ENCODE peak calls at places on chromosomes 1 and 21, in eight cellular contexts. G is coronary artery; Q is mucosa of descending colon; M is CD8-positive, alpha-beta T cell; X is brain microvascular endothelial cell; Z is colonic mucosa; T is neural progenitor cell; H is AG10803. W is an unnamed sample.

GRCh38 chr1:40789342-40789598 is 5.7 kb downstream of the KCNQ4 start:
- DNase-seq in G (no peak), Q (no peak), M (no peak), X (no peak), Z (no peak), T (no peak), H (no peak), W (no peak)

GRCh38 chr21:44960141-44961092 is 20.6 kb downstream of the SLX9 start:
- DNase-seq in G (no peak), Q (peak; percentile 36), M (no peak), X (no peak), Z (no peak), T (no peak), H (no peak), W (no peak)

GRCh38 chr21:37800496-37801061 is 115.7 kb downstream of the KCNJ6 start:
- DNase-seq in G (no peak), Q (no peak), M (no peak), X (no peak), Z (no peak), T (no peak), H (peak; percentile 31), W (no peak)

GRCh38 chr1:193283026-193283425 is 96.6 kb upstream of the B3GALT2 start:
- DNase-seq in G (no peak), Q (no peak), M (no peak), X (peak; percentile 23), Z (no peak), T (no peak), H (peak; percentile 76), W (no peak)

GRCh38 chr1:85580046-85580411 is 532 bp upstream of the CCN1 start:
- DNase-seq in G (no peak), Q (no peak), M (no peak), X (no peak), Z (no peak), T (no peak), H (peak; percentile 93), W (no peak)

GRCh38 chr1:1112237-1112985 is 3.5 kb downstream of the C1orf159 start:
- DNase-seq in G (no peak), Q (no peak), M (no peak), X (no peak), Z (no peak), T (no peak), H (no peak), W (no peak)

GRCh38 chr1:21397813-21398188 is 42.1 kb upstream of the NBPF3 start:
- DNase-seq in G (no peak), Q (no peak), M (no peak), X (no peak), Z (no peak), T (peak; percentile 75), H (no peak), W (peak; percentile 7)

GRCh38 chr1:113178522-113178921 is 105.5 kb downstream of the LRIG2 start:
- DNase-seq in G (no peak), Q (no peak), M (no peak), X (no peak), Z (no peak), T (no peak), H (no peak), W (no peak)

GRCh38 chr1:156781585-156782186 is 14.4 kb downstream of the PRCC start:
- DNase-seq in G (no peak), Q (no peak), M (no peak), X (peak; percentile 20), Z (no peak), T (no peak), H (peak; percentile 49), W (no peak)

GRCh38 chr1:32073387-32074229 is 869 bp downstream of the TMEM39B start:
- DNase-seq in G (no peak), Q (no peak), M (no peak), X (no peak), Z (no peak), T (peak; percentile 98), H (no peak), W (no peak)

GRCh38 chr1:32303997-32304622 is 12.2 kb downstream of the HDAC1 start:
- DNase-seq in G (no peak), Q (no peak), M (no peak), X (peak; percentile 32), Z (no peak), T (no peak), H (peak; percentile 53), W (no peak)

GRCh38 chr1:210024282-210024681 is 86.3 kb downstream of the SYT14 start:
- DNase-seq in G (no peak), Q (no peak), M (no peak), X (no peak), Z (no peak), T (no peak), H (no peak), W (no peak)

GRCh38 chr1:210024996-210025395 is 87.0 kb downstream of the SYT14 start:
- DNase-seq in G (no peak), Q (no peak), M (no peak), X (no peak), Z (no peak), T (peak; percentile 39), H (no peak), W (no peak)

GRCh38 chr1:210031473-210031872 is 93.5 kb downstream of the SYT14 start:
- DNase-seq in G (no peak), Q (no peak), M (no peak), X (no peak), Z (no peak), T (no peak), H (no peak), W (no peak)

GRCh38 chr1:210025870-210026269 is 87.9 kb downstream of the SYT14 start:
- DNase-seq in G (no peak), Q (no peak), M (no peak), X (no peak), Z (no peak), T (no peak), H (no peak), W (no peak)

DNA sequence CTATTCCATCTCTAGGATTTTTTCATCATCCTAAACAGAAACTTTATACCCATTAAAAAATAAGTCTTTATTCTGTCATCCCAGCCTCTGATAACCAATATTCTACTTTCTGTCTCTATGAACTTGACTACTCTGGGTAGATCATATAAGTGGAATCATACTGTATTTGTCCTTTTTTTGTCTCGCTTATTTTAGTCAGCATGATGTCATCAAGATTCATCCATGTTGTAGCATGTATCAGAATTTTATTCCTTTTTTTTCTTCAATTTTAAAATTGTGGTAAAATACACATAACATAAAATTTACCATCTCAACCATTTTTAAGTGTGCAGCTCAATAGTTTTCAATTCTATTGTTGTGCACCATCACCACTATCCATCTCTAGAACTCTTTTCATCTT is 90.0 kb downstream of the SYT14 start:
- DNase-seq in G (no peak), Q (no peak), M (no peak), X (no peak), Z (no peak), T (no peak), H (no peak), W (no peak)
- H3K4me3 ChIP-seq in G (no peak overlapping the region), Q (no peak overlapping the region), M (no peak overlapping the region), X (no peak overlapping the region), Z (no peak overlapping the region), T (no peak overlapping the region), H (no peak overlapping the region), W (no peak overlapping the region)

DNA sequence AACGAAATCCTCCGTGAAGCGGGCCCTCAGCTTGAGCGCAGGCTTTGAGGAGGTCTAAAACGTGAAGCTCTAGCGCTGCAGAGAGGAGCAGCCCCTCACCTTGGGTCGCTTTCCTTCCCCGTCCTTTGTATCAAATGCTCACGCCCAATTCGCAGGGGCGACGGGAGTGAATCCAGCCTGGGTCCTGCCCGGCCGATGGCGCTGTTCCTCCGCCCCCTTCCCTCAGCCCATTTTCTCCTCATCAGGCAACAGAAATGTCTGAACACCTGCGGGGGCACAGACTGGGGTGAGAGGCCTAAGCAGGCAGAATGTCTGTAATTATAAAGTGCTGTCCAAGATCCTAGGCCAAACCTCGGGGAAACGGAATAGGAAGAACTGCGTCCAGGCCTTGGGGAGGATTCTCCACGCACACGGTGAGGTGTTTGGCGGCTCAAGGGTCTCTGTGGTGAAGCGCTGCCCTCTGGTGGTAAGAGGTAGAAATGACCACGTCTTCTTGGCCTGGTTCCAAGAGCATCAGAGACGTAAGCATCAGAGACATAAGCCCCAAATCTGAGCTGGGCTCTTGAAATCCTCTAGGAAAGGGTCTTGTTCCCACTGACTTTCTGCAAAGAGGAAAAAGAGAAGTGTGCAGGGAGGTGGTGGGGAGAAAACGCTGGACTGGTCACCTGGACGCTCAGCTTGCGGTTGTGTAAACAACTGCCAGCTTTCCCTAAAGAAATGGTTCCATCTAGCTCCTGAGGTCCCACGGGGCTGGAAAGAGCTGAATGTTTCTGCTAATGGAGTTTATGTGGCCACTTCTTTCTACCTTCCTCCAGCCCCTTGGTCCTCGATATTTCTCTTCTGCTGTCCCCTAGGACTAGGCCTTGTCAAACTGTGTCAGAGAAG is 92.1 kb upstream of the CD53 start:
- DNase-seq in G (no peak), Q (peak; percentile 49), M (peak; percentile 64), X (peak; percentile 70), Z (peak; percentile 69), T (peak; percentile 87), H (peak; percentile 54), W (peak; percentile 64)
- H3K4me3 ChIP-seq in G (no peak overlapping the region), Q (no peak overlapping the region), M (no peak overlapping the region), X (no peak overlapping the region), Z (no peak overlapping the region), T (peak overlapping the region; percentile 43), H (no peak overlapping the region), W (no peak overlapping the region)

GRCh38 chr1:114222920-114223319 is 69.3 kb upstream of the SYT6 start:
- DNase-seq in G (no peak), Q (no peak), M (no peak), X (no peak), Z (no peak), T (no peak), H (no peak), W (no peak)

GRCh38 chr1:114215426-114215825 is 61.8 kb upstream of the SYT6 start:
- DNase-seq in G (no peak), Q (no peak), M (no peak), X (no peak), Z (no peak), T (no peak), H (peak; percentile 29), W (no peak)

GRCh38 chr1:114218397-114219237 is 64.9 kb upstream of the SYT6 start:
- DNase-seq in G (no peak), Q (no peak), M (no peak), X (no peak), Z (no peak), T (no peak), H (peak; percentile 22), W (no peak)

GRCh38 chr1:114216431-114217173 is 62.9 kb upstream of the SYT6 start:
- DNase-seq in G (no peak), Q (no peak), M (no peak), X (no peak), Z (no peak), T (no peak), H (no peak), W (no peak)

GRCh38 chr1:114219247-114219872 is 65.7 kb upstream of the SYT6 start:
- DNase-seq in G (no peak), Q (no peak), M (no peak), X (no peak), Z (no peak), T (peak; percentile 53), H (peak; percentile 25), W (no peak)
- H3K4me3 ChIP-seq in G (peak overlapping the region; percentile 53), Q (no peak overlapping the region), M (no peak overlapping the region), X (no peak overlapping the region), Z (no peak overlapping the region), T (no peak overlapping the region), H (no peak overlapping the region), W (no peak overlapping the region)

DNA sequence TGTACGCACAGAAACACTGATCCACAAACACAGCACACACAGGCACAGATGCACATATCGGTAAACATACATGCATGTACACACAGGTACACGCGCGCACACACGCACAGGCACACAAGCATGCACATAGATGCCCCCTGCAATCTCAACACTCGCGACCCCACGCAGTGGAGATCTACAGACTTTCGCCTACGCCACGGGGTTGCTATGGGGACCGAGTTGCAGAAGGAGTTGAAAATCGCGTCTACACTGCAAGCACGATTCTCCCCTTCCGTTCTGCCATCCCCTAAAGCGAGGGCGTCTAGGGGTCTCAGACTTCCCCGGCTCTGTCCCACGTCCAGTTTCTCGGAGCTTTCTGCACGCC is 826 bp downstream of the TRIM17 start:
- DNase-seq in G (no peak), Q (no peak), M (no peak), X (no peak), Z (no peak), T (no peak), H (no peak), W (peak; percentile 24)
- H3K4me3 ChIP-seq in G (peak overlapping the region; percentile 66), Q (no peak overlapping the region), M (peak overlapping the region; percentile 57), X (peak overlapping the region; percentile 33), Z (peak overlapping the region; percentile 31), T (peak overlapping the region; percentile 58), H (peak overlapping the region; percentile 45), W (peak overlapping the region; percentile 31)

W was measured in CD4-positive, CD25-positive, alpha-beta regulatory T cell.